ENCODE peak calls at places on chromosomes 7 and 10, in four cellular contexts. F is H9, L is neuronal stem cell, T is H1. S is an unnamed sample.

GRCh38 chr7:20395094-20395493 is 64.4 kb downstream of the ITGB8 start:
- DNase-seq in T (no peak), F (no peak), L (no peak), S (peak)

GRCh38 chr10:20694296-20694695 is 202.8 kb downstream of the NEBL start:
- DNase-seq in L (no peak), T (no peak), F (no peak), S (no peak)

GRCh38 chr10:79056361-79056735 is 12.4 kb upstream of the ZMIZ1 start:
- DNase-seq in L (no peak), T (no peak), F (no peak), S (no peak)

GRCh38 chr10:103504181-103504783 is 10.8 kb downstream of the NEURL1 start:
- DNase-seq in T (no peak), F (no peak), L (no peak), S (peak)

GRCh38 chr7:155093586-155093985 is 23.5 kb downstream of the HTR5A start:
- DNase-seq in F (no peak), T (no peak), L (no peak), S (no peak)

GRCh38 chr10:100519321-100520051 is at the start of gene SEC31B:
- DNase-seq in T (no peak), F (peak), L (peak), S (peak)

GRCh38 chr10:77890097-77890496 is 36.5 kb downstream of the DLG5 start:
- DNase-seq in F (peak), T (peak), L (no peak), S (no peak)

GRCh38 chr7:107538001-107538400 is 25.7 kb downstream of the COG5 start:
- DNase-seq in L (no peak), F (no peak), T (no peak), S (no peak)

GRCh38 chr7:104809906-104810305 is 204.1 kb upstream of the KMT2E start:
- DNase-seq in T (no peak), F (no peak), L (no peak), S (no peak)

GRCh38 chr10:102738692-102739121 is 5.0 kb upstream of the WBP1L start:
- DNase-seq in F (no peak), L (no peak), T (no peak), S (no peak)

GRCh38 chr10:130053561-130053960 is 57.1 kb downstream of the C10orf143 start:
- DNase-seq in T (no peak), F (no peak), L (no peak), S (no peak)

GRCh38 chr10:58515296-58515956 is 2.8 kb downstream of the BICC1 start:
- DNase-seq in F (no peak), L (no peak), T (no peak), S (no peak)

GRCh38 chr7:136870799-136871487 is 2.5 kb downstream of the CHRM2 start:
- DNase-seq in F (peak), T (no peak), L (peak), S (peak)

GRCh38 chr10:97701438-97702064 is 12.0 kb upstream of the MARVELD1 start:
- DNase-seq in F (peak), T (no peak), L (peak), S (peak)

GRCh38 chr7:91212592-91212991 is 51.6 kb upstream of the FZD1 start:
- DNase-seq in F (no peak), T (no peak), L (no peak), S (no peak)

GRCh38 chr7:40403664-40404476 is 269.1 kb downstream of the SUGCT start:
- DNase-seq in F (no peak), T (no peak), L (no peak), S (no peak)

GRCh38 chr7:33970566-33970965 is 65.2 kb downstream of the BMPER start:
- DNase-seq in F (no peak), T (no peak), L (no peak), S (no peak)

GRCh38 chr7:37988721-37989650 is 68.5 kb downstream of the EPDR1 start:
- DNase-seq in F (no peak), T (no peak), L (no peak), S (no peak)

GRCh38 chr7:27438878-27439589 is 196.4 kb downstream of the EVX1 start:
- DNase-seq in L (no peak), T (no peak), F (no peak), S (no peak)

GRCh38 chr10:123309740-123310139 is 155.5 kb downstream of the BUB3 start:
- DNase-seq in F (no peak), L (no peak), T (no peak), S (no peak)

GRCh38 chr10:29862926-29863614 is 196.3 kb downstream of the JCAD start:
- DNase-seq in F (no peak), L (no peak), T (no peak), S (peak)

GRCh38 chr10:73576178-73576889 is 14.8 kb downstream of the USP54 start:
- DNase-seq in T (no peak), F (no peak), L (no peak), S (peak)

GRCh38 chr7:7732566-7733290 is 14.3 kb upstream of the RPA3 start:
- DNase-seq in L (peak), T (no peak), F (no peak), S (peak)

GRCh38 chr10:88553116-88553752 is 29.9 kb downstream of the RNLS start:
- DNase-seq in L (peak), F (no peak), T (no peak), S (peak)

GRCh38 chr7:82926477-82926876 is 236.2 kb downstream of the PCLO start:
- DNase-seq in L (peak), F (no peak), T (no peak), S (no peak)

GRCh38 chr10:27197980-27198645 is 42.5 kb downstream of the ACBD5 start:
- DNase-seq in L (no peak), T (no peak), F (no peak), S (no peak)

GRCh38 chr7:18123508-18124239 is 96.0 kb upstream of the PRPS1L1 start:
- DNase-seq in L (no peak), T (no peak), F (no peak), S (no peak)
- H2BK15ac ChIP-seq in L (no peak), T (no peak), F (no peak), S (no peak)

GRCh38 chr7:1450431-1450830 is 8.8 kb downstream of the MICALL2 start:
- DNase-seq in F (no peak), T (no peak), L (no peak), S (no peak)
- H2BK12ac ChIP-seq in F (no peak), T (peak), L (peak), S (no peak)

GRCh38 chr10:22615101-22615500 is 99.3 kb downstream of the PIP4K2A start:
- DNase-seq in F (no peak), T (no peak), L (no peak), S (no peak)

GRCh38 chr10:22618081-22618785 is 96.1 kb downstream of the PIP4K2A start:
- DNase-seq in F (no peak), T (no peak), L (no peak), S (peak)

GRCh38 chr10:22617516-22617915 is 96.9 kb downstream of the PIP4K2A start:
- DNase-seq in T (no peak), F (no peak), L (no peak), S (peak)

GRCh38 chr10:22613011-22613410 is 101.4 kb downstream of the PIP4K2A start:
- DNase-seq in F (no peak), L (no peak), T (no peak), S (no peak)

GRCh38 chr10:22615819-22616499 is 98.4 kb downstream of the PIP4K2A start:
- DNase-seq in F (no peak), T (no peak), L (no peak), S (peak)
- H2BK15ac ChIP-seq in F (no peak), T (peak), L (no peak), S (peak)

DNA sequence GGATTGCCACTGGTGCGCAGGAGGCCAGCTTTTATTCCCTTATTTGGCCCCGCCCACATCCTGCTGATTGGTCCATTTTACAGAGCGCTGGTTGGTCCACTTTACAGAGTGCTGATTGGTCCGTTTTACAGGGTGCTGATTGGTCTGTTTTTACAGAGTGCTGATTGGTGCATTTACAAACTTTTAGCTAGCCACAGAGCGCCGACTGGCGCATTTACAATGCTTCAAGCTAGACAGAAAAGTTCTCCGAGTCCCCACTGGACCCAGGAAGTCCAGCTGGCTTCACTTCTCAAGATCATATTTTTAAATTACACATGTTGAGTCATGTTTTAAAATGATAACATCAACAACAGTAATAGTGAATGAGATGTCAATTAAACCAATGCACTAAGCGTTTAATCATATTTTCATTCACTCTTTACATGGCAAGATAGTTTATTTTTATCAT is 128.3 kb downstream of the CUBN start:
- DNase-seq in T (no peak), L (no peak), F (no peak), S (peak)
- H2BK12ac ChIP-seq in T (no peak), L (no peak), F (no peak), S (peak)